ENCODE peak calls at places on chromosome 3, in four cellular contexts. One of them, this sample, is unnamed.

GRCh38 chr3:196134691-196135090 is 52.8 kb upstream of the TFRC start:
- DNase-seq in tibial artery: no peak
- DNase-seq in GM20000: no peak
- DNase-seq in GM12865: no peak
- DNase-seq in this sample: no peak

GRCh38 chr3:139016430-139017048 is 4.2 kb downstream of the PRR23B start:
- DNase-seq in GM20000: no peak
- DNase-seq in tibial artery: no peak
- DNase-seq in GM12865: peak
- DNase-seq in this sample: no peak

GRCh38 chr3:104988491-104988890 is 378.2 kb upstream of the ALCAM start:
- DNase-seq in tibial artery: no peak
- DNase-seq in GM20000: no peak
- DNase-seq in GM12865: no peak
- DNase-seq in this sample: no peak

GRCh38 chr3:114709102-114709501 is 415.3 kb downstream of the TIGIT start:
- DNase-seq in tibial artery: no peak
- DNase-seq in GM20000: peak
- DNase-seq in GM12865: no peak
- DNase-seq in this sample: no peak

GRCh38 chr3:127524300-127524896 is 66.1 kb downstream of the TPRA1 start:
- DNase-seq in GM20000: no peak
- DNase-seq in tibial artery: no peak
- DNase-seq in GM12865: no peak
- DNase-seq in this sample: no peak

GRCh38 chr3:96814581-96815567 is at the start of gene EPHA6:
- DNase-seq in GM20000: peak
- DNase-seq in GM12865: no peak
- DNase-seq in tibial artery: peak
- DNase-seq in this sample: no peak

GRCh38 chr3:15630646-15631350 is 29.3 kb downstream of the BTD start:
- DNase-seq in GM12865: peak
- DNase-seq in tibial artery: no peak
- DNase-seq in GM20000: no peak
- DNase-seq in this sample: no peak

GRCh38 chr3:4797201-4797600 is 182.0 kb upstream of the BHLHE40 start:
- DNase-seq in GM12865: no peak
- DNase-seq in tibial artery: no peak
- DNase-seq in GM20000: no peak
- DNase-seq in this sample: no peak

GRCh38 chr3:137760341-137761098 is 3.6 kb upstream of the SOX14 start:
- DNase-seq in GM20000: no peak
- DNase-seq in tibial artery: no peak
- DNase-seq in GM12865: no peak
- DNase-seq in this sample: no peak

GRCh38 chr3:35777563-35777962 is 138.2 kb downstream of the ARPP21 start:
- DNase-seq in GM12865: no peak
- DNase-seq in GM20000: no peak
- DNase-seq in tibial artery: no peak
- DNase-seq in this sample: no peak

GRCh38 chr3:127390365-127391025 is 102.6 kb upstream of the PRR20G start:
- DNase-seq in GM12865: no peak
- DNase-seq in tibial artery: peak
- DNase-seq in GM20000: no peak
- DNase-seq in this sample: no peak

GRCh38 chr3:189685854-189686253 is 54.7 kb downstream of the TP63 start:
- DNase-seq in GM12865: no peak
- DNase-seq in tibial artery: no peak
- DNase-seq in GM20000: no peak
- DNase-seq in this sample: no peak

GRCh38 chr3:167691366-167691765 is 37.6 kb upstream of the WDR49 start:
- DNase-seq in GM12865: peak
- DNase-seq in GM20000: peak
- DNase-seq in tibial artery: no peak
- DNase-seq in this sample: no peak

GRCh38 chr3:22893001-22893400 is 310.1 kb upstream of the UBE2E2 start:
- DNase-seq in tibial artery: no peak
- DNase-seq in GM20000: no peak
- DNase-seq in GM12865: no peak
- DNase-seq in this sample: no peak

GRCh38 chr3:71582612-71583568 is 638 bp downstream of the FOXP1 start:
- DNase-seq in GM12865: peak
- DNase-seq in GM20000: peak
- DNase-seq in tibial artery: peak
- DNase-seq in this sample: peak

GRCh38 chr3:16534914-16535301 is 21.4 kb upstream of the RFTN1 start:
- DNase-seq in tibial artery: no peak
- DNase-seq in GM12865: no peak
- DNase-seq in GM20000: no peak
- DNase-seq in this sample: no peak

GRCh38 chr3:58874248-58874741 is 175.5 kb downstream of the CFAP20DC start:
- DNase-seq in tibial artery: no peak
- DNase-seq in GM12865: peak
- DNase-seq in GM20000: no peak
- DNase-seq in this sample: no peak

GRCh38 chr3:69020424-69020823 is 6.9 kb upstream of the EOGT start:
- DNase-seq in tibial artery: no peak
- DNase-seq in GM12865: no peak
- DNase-seq in GM20000: no peak
- DNase-seq in this sample: no peak

GRCh38 chr3:158570999-158571702 is at the start of gene MLF1:
- DNase-seq in tibial artery: peak
- DNase-seq in GM12865: peak
- DNase-seq in GM20000: peak
- DNase-seq in this sample: peak

GRCh38 chr3:111047812-111048435 is 23.7 kb upstream of the NECTIN3 start:
- DNase-seq in tibial artery: no peak
- DNase-seq in GM20000: no peak
- DNase-seq in GM12865: no peak
- DNase-seq in this sample: no peak

GRCh38 chr3:127273196-127273595 is 14.7 kb downstream of the PRR20G start:
- DNase-seq in GM12865: no peak
- DNase-seq in GM20000: no peak
- DNase-seq in tibial artery: no peak
- DNase-seq in this sample: no peak

GRCh38 chr3:185582871-185583270 is 3.2 kb upstream of the SENP2 start:
- DNase-seq in GM12865: peak
- DNase-seq in GM20000: peak
- DNase-seq in tibial artery: no peak
- DNase-seq in this sample: no peak

GRCh38 chr3:69997486-69998307 is 1.8 kb upstream of the SAMMSON start:
- DNase-seq in GM12865: no peak
- DNase-seq in tibial artery: no peak
- DNase-seq in GM20000: no peak
- DNase-seq in this sample: no peak

DNA sequence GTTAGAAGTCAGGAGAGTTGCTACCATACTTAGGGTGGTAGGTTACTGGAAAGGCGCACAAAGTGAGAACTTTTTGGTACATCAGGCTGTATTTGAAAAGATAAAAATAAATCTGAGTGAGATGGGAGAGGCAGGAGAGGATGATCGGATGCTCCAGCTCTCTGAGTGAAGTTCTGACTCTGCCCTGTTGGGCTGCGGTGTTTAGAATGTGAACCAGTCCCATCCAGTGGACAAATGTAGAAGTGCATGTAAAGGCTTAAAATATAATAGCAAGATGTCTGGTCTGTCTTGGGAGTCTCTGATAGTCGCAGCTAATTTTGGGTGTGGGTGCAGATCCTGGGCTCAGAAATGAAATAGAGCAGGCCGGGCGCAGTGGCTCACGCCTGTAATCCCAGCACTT is 30.4 kb downstream of the ACKR2 start:
- DNase-seq in tibial artery: no peak
- DNase-seq in GM12865: peak
- DNase-seq in GM20000: peak
- DNase-seq in this sample: no peak
- TF ChIP-seq CTCF in tibial artery: peak
- TF ChIP-seq CTCF in GM12865: peak
- TF ChIP-seq CTCF in GM20000: peak
- TF ChIP-seq CTCF in this sample: peak

GRCh38 chr3:13391308-13391707 is 28.8 kb downstream of the NUP210 start:
- DNase-seq in GM12865: no peak
- DNase-seq in GM20000: no peak
- DNase-seq in tibial artery: no peak
- DNase-seq in this sample: no peak

GRCh38 chr3:13393427-13394360 is 26.4 kb downstream of the NUP210 start:
- DNase-seq in GM20000: no peak
- DNase-seq in tibial artery: no peak
- DNase-seq in GM12865: no peak
- DNase-seq in this sample: no peak

GRCh38 chr3:13385373-13385965 is 34.7 kb downstream of the NUP210 start:
- DNase-seq in GM12865: no peak
- DNase-seq in tibial artery: no peak
- DNase-seq in GM20000: no peak
- DNase-seq in this sample: no peak

GRCh38 chr3:13389378-13389777 is 30.7 kb downstream of the NUP210 start:
- DNase-seq in GM20000: no peak
- DNase-seq in tibial artery: no peak
- DNase-seq in GM12865: no peak
- DNase-seq in this sample: no peak

DNA sequence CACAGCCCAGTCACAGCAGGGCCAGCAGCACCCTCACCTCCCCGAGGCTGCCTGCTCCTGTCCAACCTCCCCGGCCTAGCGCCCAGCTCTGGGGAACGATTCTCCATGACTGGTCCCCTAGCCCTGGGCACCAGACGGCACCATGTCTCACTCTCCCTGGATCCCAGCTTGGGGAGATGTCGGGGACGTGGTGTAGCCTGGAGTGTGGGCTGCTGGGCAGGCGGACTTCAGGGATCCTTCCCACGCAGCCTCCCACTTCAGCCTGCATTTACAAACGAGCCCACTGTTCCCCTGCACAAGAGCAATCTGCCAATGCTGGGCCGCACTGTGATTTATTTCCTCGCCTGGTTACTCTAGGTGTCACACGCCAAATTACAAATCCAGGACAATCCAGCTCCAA is 31.3 kb downstream of the NUP210 start:
- DNase-seq in GM20000: no peak
- DNase-seq in tibial artery: no peak
- DNase-seq in GM12865: no peak
- DNase-seq in this sample: no peak
- TF ChIP-seq CTCF in GM20000: no peak
- TF ChIP-seq CTCF in tibial artery: no peak
- TF ChIP-seq CTCF in GM12865: no peak
- TF ChIP-seq CTCF in this sample: no peak

GRCh38 chr3:193764959-193765358 is 172.0 kb downstream of the OPA1 start:
- DNase-seq in GM12865: no peak
- DNase-seq in GM20000: no peak
- DNase-seq in tibial artery: no peak
- DNase-seq in this sample: no peak
- TF ChIP-seq CTCF in GM12865: no peak
- TF ChIP-seq CTCF in GM20000: no peak
- TF ChIP-seq CTCF in tibial artery: no peak
- TF ChIP-seq CTCF in this sample: no peak

GRCh38 chr3:7759630-7760029 is 742.0 kb upstream of the LMCD1 start:
- DNase-seq in GM20000: no peak
- DNase-seq in GM12865: no peak
- DNase-seq in tibial artery: no peak
- DNase-seq in this sample: no peak

GRCh38 chr3:7752005-7752404 is 749.6 kb upstream of the LMCD1 start:
- DNase-seq in tibial artery: no peak
- DNase-seq in GM20000: no peak
- DNase-seq in GM12865: no peak
- DNase-seq in this sample: no peak

GRCh38 chr3:7750296-7750695 is 751.3 kb upstream of the LMCD1 start:
- DNase-seq in GM12865: no peak
- DNase-seq in GM20000: no peak
- DNase-seq in tibial artery: no peak
- DNase-seq in this sample: no peak

GRCh38 chr3:7754653-7755052 is 747.0 kb upstream of the LMCD1 start:
- DNase-seq in tibial artery: no peak
- DNase-seq in GM20000: no peak
- DNase-seq in GM12865: no peak
- DNase-seq in this sample: no peak
- TF ChIP-seq CTCF in tibial artery: no peak
- TF ChIP-seq CTCF in GM20000: no peak
- TF ChIP-seq CTCF in GM12865: no peak
- TF ChIP-seq CTCF in this sample: no peak

GRCh38 chr3:65251375-65251774 is 563.6 kb upstream of the ADAMTS9 start:
- DNase-seq in tibial artery: no peak
- DNase-seq in GM20000: no peak
- DNase-seq in GM12865: no peak
- DNase-seq in this sample: no peak

GRCh38 chr3:65246561-65246960 is 558.8 kb upstream of the ADAMTS9 start:
- DNase-seq in GM20000: no peak
- DNase-seq in GM12865: no peak
- DNase-seq in tibial artery: no peak
- DNase-seq in this sample: no peak

DNA sequence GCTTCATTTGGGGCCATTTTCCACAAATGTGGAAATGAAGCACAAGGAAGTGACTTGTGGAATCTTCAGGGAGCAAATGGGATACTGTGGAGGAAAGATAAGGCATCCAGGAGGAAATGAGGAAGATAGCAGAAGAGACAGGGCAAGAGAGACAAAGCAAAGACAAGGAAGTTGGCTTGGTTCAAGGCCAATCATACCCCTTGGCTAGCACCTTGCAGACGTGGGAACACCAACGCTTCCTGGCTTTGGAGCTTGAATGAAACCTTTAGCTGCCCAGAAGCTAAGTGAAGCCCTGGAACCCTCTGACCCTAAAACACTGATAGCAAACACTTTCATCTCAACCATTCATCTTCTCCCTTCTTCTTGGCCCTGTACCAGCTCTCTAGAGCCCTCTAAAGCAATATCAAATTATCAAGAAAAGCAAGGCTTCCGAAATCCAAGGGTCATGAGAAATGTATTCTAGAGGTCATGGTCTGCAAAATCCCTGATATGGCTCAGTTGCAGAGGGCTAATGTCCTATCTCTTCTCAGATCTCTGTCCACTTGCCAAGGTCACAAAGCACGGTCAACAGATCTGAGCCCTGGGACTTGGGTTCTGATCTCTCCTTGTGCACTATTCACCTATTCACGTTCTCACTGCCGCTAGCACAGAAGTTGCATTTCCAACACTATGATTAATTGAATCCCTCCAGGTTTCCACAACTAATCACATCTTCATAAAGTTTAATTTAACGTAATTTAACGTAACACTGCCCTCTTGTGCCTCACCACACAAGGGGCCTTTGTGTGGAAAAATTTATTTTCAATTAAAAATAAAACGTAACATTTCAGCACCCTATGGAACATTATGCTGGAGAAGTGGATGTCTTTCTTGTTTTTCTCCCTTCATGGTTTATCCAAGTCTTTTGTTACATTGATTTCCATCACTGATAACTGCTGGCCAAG is 557.6 kb upstream of the ADAMTS9 start:
- DNase-seq in GM12865: no peak
- DNase-seq in tibial artery: no peak
- DNase-seq in GM20000: no peak
- DNase-seq in this sample: no peak
- TF ChIP-seq CTCF in GM12865: no peak
- TF ChIP-seq CTCF in tibial artery: peak
- TF ChIP-seq CTCF in GM20000: no peak
- TF ChIP-seq CTCF in this sample: peak

DNA sequence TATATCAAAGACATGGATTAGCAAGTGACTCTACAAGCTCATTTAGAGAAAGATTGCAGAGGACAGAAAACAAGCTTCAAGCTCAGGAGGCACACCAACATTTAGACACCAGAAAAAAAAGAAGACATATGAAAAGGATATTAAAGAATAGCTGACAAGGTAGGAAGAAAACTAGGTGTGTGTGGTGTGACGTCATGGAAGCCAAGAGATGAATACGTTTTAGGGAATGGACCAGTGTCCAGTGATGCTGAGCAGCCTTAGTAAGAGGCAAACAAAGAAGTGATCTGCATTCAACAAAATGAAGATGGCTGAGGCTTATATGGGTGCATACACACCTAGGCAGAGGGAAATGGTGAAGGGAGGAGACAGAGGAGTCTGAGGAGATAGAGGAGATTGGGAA is 377.4 kb downstream of the ROBO1 start:
- DNase-seq in GM12865: no peak
- DNase-seq in tibial artery: no peak
- DNase-seq in GM20000: no peak
- DNase-seq in this sample: no peak
- TF ChIP-seq CTCF in GM12865: no peak
- TF ChIP-seq CTCF in tibial artery: no peak
- TF ChIP-seq CTCF in GM20000: no peak
- TF ChIP-seq CTCF in this sample: no peak